ENCODE peak calls at places on chromosomes 4 and X, in seven cellular contexts. J is AG09309, D is mammary epithelial cell, A is HepG2, E is AG09319, S is NB4, V is epithelial cell of esophagus. Q is an unnamed sample.

GRCh38 chrX:117989512-117989911 is 127.1 kb downstream of the KLHL13 start:
- DNase-seq in J (no peak), D (peak; percentile 46), A (no peak), E (no peak), S (no peak), V (peak; percentile 38), Q (no peak)

GRCh38 chr4:10093273-10093621 is 23.4 kb downstream of the WDR1 start:
- DNase-seq in J (no peak), D (no peak), A (no peak), E (no peak), S (no peak), V (no peak), Q (no peak)

GRCh38 chrX:2469196-2469685 is 31.5 kb downstream of the DHRSX start:
- DNase-seq in J (no peak), D (no peak), A (no peak), E (no peak), S (no peak), V (no peak), Q (no peak)

GRCh38 chrX:71095555-71095970 is at the start of gene FOXO4:
- DNase-seq in J (peak; percentile 27), D (peak; percentile 69), A (peak; percentile 75), E (peak; percentile 52), S (peak; percentile 91), V (peak; percentile 83), Q (peak; percentile 77)

GRCh38 chr4:15868065-15868464 is 70.5 kb downstream of the FGFBP1 start:
- DNase-seq in J (no peak), D (no peak), A (no peak), E (no peak), S (peak; percentile 64), V (peak; percentile 34), Q (peak; percentile 39)

GRCh38 chrX:75226280-75226679 is 47.6 kb upstream of the UPRT start:
- DNase-seq in J (no peak), D (no peak), A (no peak), E (no peak), S (no peak), V (no peak), Q (no peak)

GRCh38 chr4:128354205-128354821 is 66.7 kb upstream of the PGRMC2 start:
- DNase-seq in J (peak; percentile 62), D (peak; percentile 41), A (peak; percentile 30), E (peak; percentile 69), S (no peak), V (peak; percentile 22), Q (peak; percentile 78)

GRCh38 chr4:46844325-46844917 is 64.6 kb downstream of the COX7B2 start:
- DNase-seq in J (peak; percentile 4), D (peak; percentile 7), A (peak; percentile 50), E (peak; percentile 3), S (peak; percentile 79), V (peak; percentile 56), Q (peak; percentile 70)

GRCh38 chr4:66736593-66736992 is 808.7 kb downstream of the CENPC start:
- DNase-seq in J (no peak), D (peak; percentile 71), A (peak; percentile 5), E (no peak), S (no peak), V (peak; percentile 44), Q (peak; percentile 12)

GRCh38 chr4:173171098-173171497 is 2.5 kb downstream of the GALNT7 start:
- DNase-seq in J (no peak), D (peak; percentile 42), A (peak; percentile 2), E (no peak), S (peak; percentile 61), V (peak; percentile 62), Q (peak; percentile 62)

GRCh38 chr4:6177587-6178197 is 22.7 kb downstream of the JAKMIP1 start:
- DNase-seq in J (no peak), D (no peak), A (no peak), E (no peak), S (peak; percentile 37), V (no peak), Q (no peak)

GRCh38 chr4:133081246-133081645 is 67.8 kb upstream of the PCDH10 start:
- DNase-seq in J (no peak), D (no peak), A (peak; percentile 18), E (no peak), S (no peak), V (no peak), Q (no peak)

GRCh38 chr4:176548571-176548970 is 228.8 kb downstream of the SPCS3 start:
- DNase-seq in J (peak; percentile 13), D (peak; percentile 34), A (no peak), E (peak; percentile 11), S (no peak), V (peak; percentile 79), Q (no peak)

GRCh38 chr4:88335092-88335665 is 43.5 kb upstream of the HERC6 start:
- DNase-seq in J (no peak), D (no peak), A (peak; percentile 67), E (no peak), S (no peak), V (no peak), Q (no peak)

GRCh38 chrX:46381630-46382029 is 163.6 kb downstream of the ZNF674 start:
- DNase-seq in J (no peak), D (peak; percentile 11), A (peak; percentile 6), E (no peak), S (peak; percentile 46), V (peak; percentile 35), Q (peak; percentile 40)

GRCh38 chr4:155071962-155072361 is 136.5 kb upstream of the NPY2R start:
- DNase-seq in J (no peak), D (no peak), A (no peak), E (no peak), S (no peak), V (no peak), Q (no peak)

GRCh38 chrX:54358424-54359211 is 772 bp upstream of the WNK3 start:
- DNase-seq in J (no peak), D (peak; percentile 4), A (no peak), E (no peak), S (no peak), V (peak; percentile 34), Q (no peak)

GRCh38 chrX:108199691-108200090 is 108.1 kb downstream of the ATG4A start:
- DNase-seq in J (no peak), D (peak; percentile 14), A (peak; percentile 2), E (no peak), S (peak; percentile 22), V (peak; percentile 43), Q (peak; percentile 41)

GRCh38 chr4:146310319-146311021 is 96.1 kb downstream of the REELD1 start:
- DNase-seq in J (no peak), D (no peak), A (no peak), E (no peak), S (no peak), V (no peak), Q (no peak)

GRCh38 chr4:2059034-2059725 is at the start of gene NAT8L:
- DNase-seq in J (no peak), D (no peak), A (no peak), E (no peak), S (peak; percentile 89), V (no peak), Q (peak; percentile 9)

GRCh38 chr4:109294468-109295020 is 7.9 kb downstream of the COL25A1 start:
- DNase-seq in J (no peak), D (no peak), A (no peak), E (no peak), S (no peak), V (no peak), Q (peak; percentile 44)

GRCh38 chr4:147492301-147492700 is 11.4 kb downstream of the EDNRA start:
- DNase-seq in J (no peak), D (no peak), A (no peak), E (no peak), S (no peak), V (no peak), Q (no peak)

GRCh38 chrX:70755850-70756249 is 152.7 kb downstream of the TEX11 start:
- DNase-seq in J (no peak), D (no peak), A (no peak), E (no peak), S (no peak), V (no peak), Q (no peak)

GRCh38 chr4:173485164-173485563 is 44.9 kb downstream of the HAND2 start:
- DNase-seq in J (no peak), D (no peak), A (no peak), E (no peak), S (no peak), V (peak; percentile 8), Q (no peak)

GRCh38 chr4:186765138-186765537 is 41.5 kb upstream of the FAT1 start:
- DNase-seq in J (peak; percentile 67), D (peak; percentile 95), A (peak; percentile 73), E (no peak), S (no peak), V (peak; percentile 87), Q (peak; percentile 95)

GRCh38 chr4:118086334-118086733 is 52.0 kb downstream of the NDST3 start:
- DNase-seq in J (peak; percentile 31), D (peak; percentile 49), A (no peak), E (peak; percentile 10), S (peak; percentile 39), V (peak; percentile 74), Q (peak; percentile 80)

GRCh38 chrX:1246816-1247215 is 21.8 kb upstream of the CSF2RA start:
- DNase-seq in J (no peak), D (peak; percentile 35), A (peak; percentile 50), E (no peak), S (peak; percentile 79), V (peak; percentile 24), Q (peak; percentile 60)
- TF ChIP-seq CTCF in J (peak; percentile 74), D (peak; percentile 72), A (peak; percentile 80), E (peak; percentile 66), S (peak; percentile 71), V (peak; percentile 45), Q (peak; percentile 78)

GRCh38 chr4:95637047-95637600 is 88.4 kb upstream of the UNC5C start:
- DNase-seq in J (no peak), D (peak; percentile 6), A (no peak), E (no peak), S (no peak), V (peak; percentile 37), Q (peak; percentile 51)
- TF ChIP-seq CTCF in J (no peak), D (peak; percentile 69), A (no peak), E (no peak), S (no peak), V (peak; percentile 73), Q (peak; percentile 34)

GRCh38 chr4:153083447-153083921 is 120.8 kb upstream of the TRIM2 start:
- DNase-seq in J (peak; percentile 47), D (peak; percentile 75), A (peak; percentile 72), E (peak; percentile 51), S (peak; percentile 66), V (peak; percentile 87), Q (peak; percentile 83)
- TF ChIP-seq CTCF in J (peak; percentile 65), D (peak; percentile 65), A (peak; percentile 80), E (peak; percentile 64), S (peak; percentile 33), V (peak; percentile 68), Q (peak; percentile 57)

GRCh38 chr4:98747659-98748091 is 89.3 kb upstream of the TSPAN5 start:
- DNase-seq in J (no peak), D (no peak), A (no peak), E (no peak), S (no peak), V (no peak), Q (no peak)

GRCh38 chr4:98748609-98749008 is 90.2 kb upstream of the TSPAN5 start:
- DNase-seq in J (no peak), D (no peak), A (no peak), E (no peak), S (no peak), V (no peak), Q (no peak)

GRCh38 chr4:98746530-98746929 is 88.1 kb upstream of the TSPAN5 start:
- DNase-seq in J (no peak), D (peak; percentile 20), A (no peak), E (no peak), S (no peak), V (peak; percentile 8), Q (peak; percentile 20)

GRCh38 chr4:98746936-98747658 is 88.7 kb upstream of the TSPAN5 start:
- DNase-seq in J (no peak), D (no peak), A (no peak), E (no peak), S (no peak), V (no peak), Q (no peak)

GRCh38 chr4:98749206-98749605 is 90.8 kb upstream of the TSPAN5 start:
- DNase-seq in J (no peak), D (no peak), A (no peak), E (no peak), S (peak; percentile 17), V (no peak), Q (no peak)
- TF ChIP-seq CTCF in J (no peak), D (no peak), A (no peak), E (no peak), S (no peak), V (no peak), Q (no peak)

Q was measured in MCF 10A.